ENCODE peak calls at places on chromosomes 16 and 17, in seven cellular contexts. One of them, this sample, is unnamed.

GRCh38 chr17:61570118-61570517 is 20.9 kb downstream of the NACA2 start:
- DNase-seq in hepatocyte: no peak
- DNase-seq in MM.1S: no peak
- DNase-seq in PC-9: no peak
- DNase-seq in PC-3: peak; percentile 73
- DNase-seq in HCT116: peak; percentile 68
- DNase-seq in GM23338: no peak
- DNase-seq in this sample: no peak

GRCh38 chr16:11497329-11497805 is 89.4 kb downstream of the LITAF start:
- DNase-seq in GM23338: peak; percentile 74
- DNase-seq in PC-9: peak; percentile 97
- DNase-seq in PC-3: peak; percentile 76
- DNase-seq in HCT116: peak; percentile 85
- DNase-seq in hepatocyte: peak; percentile 80
- DNase-seq in MM.1S: peak; percentile 64
- DNase-seq in this sample: peak; percentile 90

GRCh38 chr17:20266806-20267458 is 200.4 kb downstream of the LGALS9B start:
- DNase-seq in MM.1S: no peak
- DNase-seq in HCT116: no peak
- DNase-seq in GM23338: no peak
- DNase-seq in PC-9: peak; percentile 25
- DNase-seq in PC-3: no peak
- DNase-seq in hepatocyte: peak; percentile 40
- DNase-seq in this sample: peak; percentile 56

GRCh38 chr17:82936768-82937171 is 96.9 kb upstream of the ZNF750 start:
- DNase-seq in GM23338: no peak
- DNase-seq in PC-3: no peak
- DNase-seq in MM.1S: no peak
- DNase-seq in hepatocyte: no peak
- DNase-seq in PC-9: no peak
- DNase-seq in HCT116: no peak
- DNase-seq in this sample: no peak

GRCh38 chr17:55768946-55769624 is 18.2 kb downstream of the PCTP start:
- DNase-seq in HCT116: no peak
- DNase-seq in hepatocyte: no peak
- DNase-seq in GM23338: no peak
- DNase-seq in MM.1S: no peak
- DNase-seq in PC-3: no peak
- DNase-seq in PC-9: no peak
- DNase-seq in this sample: peak; percentile 64

GRCh38 chr17:57983446-57983845 is 4.6 kb downstream of the VEZF1 start:
- DNase-seq in PC-3: no peak
- DNase-seq in hepatocyte: no peak
- DNase-seq in HCT116: no peak
- DNase-seq in GM23338: no peak
- DNase-seq in MM.1S: no peak
- DNase-seq in PC-9: no peak
- DNase-seq in this sample: no peak

GRCh38 chr16:77584205-77584859 is 138.0 kb upstream of the NUDT7 start:
- DNase-seq in GM23338: peak; percentile 78
- DNase-seq in HCT116: peak; percentile 46
- DNase-seq in hepatocyte: peak; percentile 74
- DNase-seq in MM.1S: peak; percentile 23
- DNase-seq in PC-3: peak; percentile 72
- DNase-seq in PC-9: peak; percentile 21
- DNase-seq in this sample: peak; percentile 81

GRCh38 chr16:4505356-4506153 is 29.4 kb downstream of the HMOX2 start:
- DNase-seq in HCT116: no peak
- DNase-seq in hepatocyte: no peak
- DNase-seq in PC-9: no peak
- DNase-seq in PC-3: no peak
- DNase-seq in GM23338: no peak
- DNase-seq in MM.1S: peak; percentile 81
- DNase-seq in this sample: no peak

GRCh38 chr17:9258115-9259020 is 237.1 kb downstream of the NTN1 start:
- DNase-seq in MM.1S: no peak
- DNase-seq in PC-9: no peak
- DNase-seq in hepatocyte: no peak
- DNase-seq in GM23338: no peak
- DNase-seq in HCT116: no peak
- DNase-seq in PC-3: no peak
- DNase-seq in this sample: no peak
- H3K27ac ChIP-seq in MM.1S: no peak overlapping the region
- H3K27ac ChIP-seq in PC-9: no peak overlapping the region
- H3K27ac ChIP-seq in hepatocyte: no peak overlapping the region
- H3K27ac ChIP-seq in GM23338: no peak overlapping the region
- H3K27ac ChIP-seq in HCT116: no peak overlapping the region
- H3K27ac ChIP-seq in PC-3: no peak overlapping the region
- H3K27ac ChIP-seq in this sample: no peak overlapping the region

GRCh38 chr17:42052478-42052877 is 2.1 kb upstream of the C17orf113 start:
- DNase-seq in HCT116: no peak
- DNase-seq in MM.1S: no peak
- DNase-seq in PC-9: no peak
- DNase-seq in hepatocyte: no peak
- DNase-seq in PC-3: no peak
- DNase-seq in GM23338: no peak
- DNase-seq in this sample: no peak
- TF ChIP-seq EZH2 in HCT116: no peak
- TF ChIP-seq EZH2 in MM.1S: no peak
- TF ChIP-seq EZH2 in PC-9: no peak
- TF ChIP-seq EZH2 in hepatocyte: no peak
- TF ChIP-seq EZH2 in PC-3: no peak
- TF ChIP-seq EZH2 in GM23338: no peak
- TF ChIP-seq EZH2 in this sample: no peak

DNA sequence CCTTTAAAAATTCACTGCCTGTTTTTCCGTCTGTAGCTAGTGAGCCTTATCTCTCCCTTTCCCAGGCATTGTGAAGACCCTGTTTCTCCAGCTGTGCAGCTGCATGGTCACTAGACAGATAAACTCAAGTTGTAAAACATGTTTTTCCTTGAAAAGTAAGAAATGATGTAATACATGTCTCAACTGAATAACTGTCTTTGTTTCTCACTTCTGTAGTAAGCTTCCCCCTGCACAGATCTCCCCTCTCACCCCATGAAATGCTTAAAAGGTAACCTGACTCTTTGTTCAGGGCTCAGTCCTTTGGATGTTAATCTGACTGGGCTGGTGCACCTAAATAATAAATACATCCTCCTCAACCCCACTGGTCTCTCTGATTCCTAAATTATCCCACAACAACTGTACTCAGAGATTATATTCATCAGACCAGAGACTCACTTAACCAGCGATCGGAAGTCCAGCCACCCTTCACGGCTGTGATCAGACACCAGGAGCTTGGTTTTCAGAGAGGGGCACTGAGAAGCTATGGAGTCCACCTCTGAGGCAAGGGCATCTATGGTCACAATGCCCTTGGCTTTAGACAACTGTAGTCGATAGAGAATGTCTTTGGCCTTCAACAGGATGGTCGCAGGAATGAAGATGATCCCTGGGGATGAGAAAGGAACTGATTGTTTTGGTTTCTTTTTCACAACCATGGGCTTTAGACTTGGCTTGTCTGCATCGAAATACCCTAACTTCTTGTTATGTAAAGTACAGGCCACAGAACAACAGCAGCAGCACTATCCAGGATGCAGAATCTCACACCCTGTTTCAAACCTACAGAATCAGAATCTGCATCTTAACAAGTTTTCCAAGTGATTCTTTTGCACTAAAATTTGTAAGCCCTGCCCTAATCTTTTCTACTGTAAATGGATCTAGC is 15.4 kb downstream of the ACSM1 start:
- DNase-seq in hepatocyte: no peak
- DNase-seq in HCT116: no peak
- DNase-seq in GM23338: peak; percentile 59
- DNase-seq in PC-9: no peak
- DNase-seq in PC-3: no peak
- DNase-seq in MM.1S: no peak
- DNase-seq in this sample: no peak
- H3K9me2 ChIP-seq in hepatocyte: no peaks in the 10 kb centered on the region
- H3K9me2 ChIP-seq in HCT116: no peaks in the 10 kb centered on the region
- H3K9me2 ChIP-seq in GM23338: no peaks in the 10 kb centered on the region
- H3K9me2 ChIP-seq in PC-9: no peaks in the 10 kb centered on the region
- H3K9me2 ChIP-seq in PC-3: no peaks in the 10 kb centered on the region
- H3K9me2 ChIP-seq in MM.1S: no peaks in the 10 kb centered on the region
- H3K9me2 ChIP-seq in this sample: no peaks in the 10 kb centered on the region

GRCh38 chr16:86500708-86501510 is 9.4 kb upstream of the FOXF1 start:
- DNase-seq in PC-3: no peak
- DNase-seq in hepatocyte: no peak
- DNase-seq in MM.1S: no peak
- DNase-seq in HCT116: no peak
- DNase-seq in PC-9: no peak
- DNase-seq in GM23338: no peak
- DNase-seq in this sample: no peak
- H3K27ac ChIP-seq in PC-3: no peak overlapping the region
- H3K27ac ChIP-seq in hepatocyte: peak overlapping the region; percentile 83
- H3K27ac ChIP-seq in MM.1S: no peak overlapping the region
- H3K27ac ChIP-seq in HCT116: no peak overlapping the region
- H3K27ac ChIP-seq in PC-9: no peak overlapping the region
- H3K27ac ChIP-seq in GM23338: no peak overlapping the region
- H3K27ac ChIP-seq in this sample: no peak overlapping the region

GRCh38 chr16:79728048-79728922 is 127.7 kb upstream of the MAF start:
- DNase-seq in PC-9: no peak
- DNase-seq in HCT116: no peak
- DNase-seq in MM.1S: no peak
- DNase-seq in PC-3: no peak
- DNase-seq in GM23338: no peak
- DNase-seq in hepatocyte: no peak
- DNase-seq in this sample: no peak
- TF ChIP-seq EZH2 in PC-9: no peak
- TF ChIP-seq EZH2 in HCT116: no peak
- TF ChIP-seq EZH2 in MM.1S: no peak
- TF ChIP-seq EZH2 in PC-3: no peak
- TF ChIP-seq EZH2 in GM23338: no peak
- TF ChIP-seq EZH2 in hepatocyte: no peak
- TF ChIP-seq EZH2 in this sample: no peak

This sample was measured in GM23248.